ENCODE peak calls at places on chromosomes 6 and 20, in ten cellular contexts. K, S, X, U, C, H, Z, N, I and Q are unnamed samples.

GRCh38 chr6:15255481-15256414 is 9.9 kb downstream of the JARID2 start:
- DNase-seq in K (no peak), X (no peak), N (no peak), Z (no peak), C (no peak), U (no peak), I (no peak), H (no peak), S (no peak), Q (no peak)

GRCh38 chr20:59831024-59831900 is 102.2 kb downstream of the SYCP2 start:
- DNase-seq in C (no peak), H (no peak), S (no peak), U (peak; percentile 44), N (no peak), K (peak; percentile 88), X (no peak), I (no peak), Z (no peak), Q (no peak)

GRCh38 chr6:166656269-166657206 is 29.5 kb upstream of the RPS6KA2 start:
- DNase-seq in I (no peak), C (peak; percentile 59), N (no peak), S (no peak), H (no peak), Z (no peak), K (no peak), X (no peak), U (no peak), Q (no peak)

GRCh38 chr6:56555438-56555872 is 87.2 kb downstream of the DST start:
- DNase-seq in Z (no peak), I (peak; percentile 35), K (no peak), S (no peak), C (peak; percentile 32), N (peak; percentile 82), H (no peak), U (no peak), X (peak; percentile 26), Q (peak; percentile 58)

GRCh38 chr6:16472349-16473069 is 234.1 kb downstream of the GMPR start:
- DNase-seq in X (peak; percentile 38), I (peak; percentile 56), S (peak; percentile 72), C (peak; percentile 75), U (no peak), K (peak; percentile 60), H (no peak), Z (no peak), N (peak; percentile 66), Q (peak; percentile 36)

GRCh38 chr20:2279245-2279779 is 16.5 kb upstream of the TGM3 start:
- DNase-seq in H (no peak), U (no peak), X (no peak), I (no peak), Z (no peak), S (no peak), K (no peak), N (peak; percentile 15), C (no peak), Q (no peak)

GRCh38 chr6:28981391-28981832 is 23.7 kb downstream of the ZNF311 start:
- DNase-seq in K (peak; percentile 54), H (no peak), S (no peak), I (peak; percentile 84), Z (peak; percentile 48), U (peak; percentile 80), X (peak; percentile 36), N (peak; percentile 76), C (peak; percentile 82), Q (no peak)

GRCh38 chr6:131733376-131734016 is 22.7 kb upstream of the CTAGE9 start:
- DNase-seq in X (peak; percentile 77), C (no peak), N (peak; percentile 16), S (no peak), K (no peak), H (peak; percentile 60), U (no peak), I (peak; percentile 96), Z (no peak), Q (peak; percentile 83)

GRCh38 chr6:50361641-50362331 is 312.1 kb upstream of the DEFB112 start:
- DNase-seq in S (no peak), U (no peak), Z (no peak), H (no peak), C (no peak), X (peak; percentile 2), I (no peak), N (no peak), K (no peak), Q (no peak)

GRCh38 chr20:36252511-36252910 is 16.2 kb downstream of the AAR2 start:
- DNase-seq in H (no peak), N (no peak), U (no peak), S (no peak), C (no peak), Z (no peak), I (no peak), K (no peak), X (no peak), Q (no peak)

GRCh38 chr6:169190144-169190584 is 63.5 kb downstream of the THBS2 start:
- DNase-seq in U (peak; percentile 51), K (no peak), X (peak; percentile 73), N (peak; percentile 98), S (peak; percentile 69), I (peak; percentile 87), Z (no peak), C (no peak), H (peak; percentile 97), Q (peak; percentile 64)

GRCh38 chr6:131629656-131630055 is 1.6 kb upstream of the MED23 start:
- DNase-seq in H (no peak), K (no peak), C (no peak), N (peak; percentile 16), Z (no peak), U (peak; percentile 34), X (peak; percentile 11), I (no peak), S (no peak), Q (no peak)

GRCh38 chr6:28212510-28213212 is 12.4 kb upstream of the ZSCAN9 start:
- DNase-seq in S (peak; percentile 71), Z (peak; percentile 80), X (peak; percentile 50), U (peak; percentile 69), K (peak; percentile 69), I (peak; percentile 86), C (peak; percentile 86), N (peak; percentile 75), H (peak; percentile 65), Q (peak; percentile 53)

GRCh38 chr6:157143885-157144795 is 179.2 kb downstream of the TMEM242 start:
- DNase-seq in Z (no peak), C (no peak), I (peak; percentile 36), N (peak; percentile 84), U (no peak), X (no peak), S (no peak), H (no peak), K (no peak), Q (no peak)

GRCh38 chr6:81886157-81886556 is 133.7 kb upstream of the TENT5A start:
- DNase-seq in H (no peak), N (no peak), S (no peak), C (no peak), I (no peak), Z (no peak), X (no peak), U (no peak), K (no peak), Q (no peak)

GRCh38 chr6:27839303-27840081 is 72.7 kb downstream of the OR2B2 start:
- DNase-seq in S (no peak), C (peak; percentile 72), U (peak; percentile 36), X (peak; percentile 75), K (no peak), H (peak; percentile 60), N (peak; percentile 79), Z (no peak), I (peak; percentile 83), Q (no peak)

GRCh38 chr20:22814475-22815205 is 220.5 kb upstream of the SSTR4 start:
- DNase-seq in Z (no peak), K (no peak), X (no peak), C (peak; percentile 33), S (no peak), I (no peak), U (no peak), H (no peak), N (no peak), Q (no peak)
- H3K4me3 ChIP-seq in Z (no peak overlapping the region), K (no peak overlapping the region), X (no peak overlapping the region), C (no peak overlapping the region), S (no peak overlapping the region), I (no peak overlapping the region), U (no peak overlapping the region), H (no peak overlapping the region), N (no peak overlapping the region), Q (no peak overlapping the region)

DNA sequence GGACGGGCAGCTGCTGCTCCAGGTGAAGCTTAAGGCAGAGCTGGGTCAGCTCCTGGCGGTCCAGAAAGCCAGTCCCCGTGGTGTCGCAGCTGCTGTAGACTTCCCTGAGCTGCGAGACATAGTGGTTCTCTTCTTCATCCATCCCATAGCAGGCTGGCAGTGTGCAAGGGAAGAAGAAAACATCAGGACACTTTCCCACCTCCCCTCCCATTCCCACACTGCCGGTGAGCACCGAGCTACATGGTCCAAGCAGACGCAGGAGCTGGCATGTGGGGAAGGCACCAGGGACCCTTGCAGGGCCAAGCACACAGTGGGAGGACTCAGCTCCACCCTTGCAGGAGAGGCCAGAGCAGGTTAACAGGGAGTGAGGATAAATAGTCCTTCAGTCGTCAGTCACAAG is 58.9 kb downstream of the NINL start:
- DNase-seq in U (no peak), Z (no peak), X (no peak), K (no peak), N (no peak), C (peak; percentile 20), H (no peak), S (no peak), I (no peak), Q (no peak)
- H3K4me3 ChIP-seq in U (no peak overlapping the region), Z (no peak overlapping the region), X (no peak overlapping the region), K (no peak overlapping the region), N (no peak overlapping the region), C (no peak overlapping the region), H (no peak overlapping the region), S (no peak overlapping the region), I (no peak overlapping the region), Q (no peak overlapping the region)

GRCh38 chr6:155103816-155104366 is 108.8 kb downstream of the TIAM2 start:
- DNase-seq in Z (no peak), N (peak; percentile 54), U (no peak), X (no peak), I (no peak), H (no peak), K (no peak), S (no peak), C (peak; percentile 33), Q (no peak)

GRCh38 chr6:155100591-155100990 is 105.5 kb downstream of the TIAM2 start:
- DNase-seq in H (no peak), X (no peak), U (no peak), C (no peak), Z (no peak), I (no peak), N (no peak), S (no peak), K (no peak), Q (no peak)

DNA sequence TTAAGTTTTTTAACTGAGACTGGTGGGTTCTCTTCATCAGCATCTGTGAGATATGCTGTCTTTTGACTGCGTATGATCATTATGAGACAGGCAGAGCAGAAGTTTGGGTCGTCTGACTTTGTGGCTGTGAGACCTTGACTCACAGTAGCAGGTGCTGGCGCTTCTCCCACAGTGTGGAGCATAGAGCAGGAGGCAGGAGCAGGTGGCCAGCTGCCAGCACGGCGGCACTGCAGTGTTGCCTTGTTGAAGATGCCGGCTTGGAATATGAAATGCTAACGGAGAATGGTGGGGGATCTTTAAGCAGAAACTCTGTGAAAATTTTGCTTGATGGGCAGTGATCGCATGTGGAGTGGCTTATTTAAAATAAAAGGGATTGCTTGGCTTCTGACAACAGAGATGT is 105.0 kb downstream of the TIAM2 start:
- DNase-seq in Z (no peak), H (no peak), U (no peak), K (no peak), I (peak; percentile 71), X (no peak), N (no peak), C (no peak), S (no peak), Q (peak; percentile 50)
- H3K4me3 ChIP-seq in Z (no peak overlapping the region), H (no peak overlapping the region), U (no peak overlapping the region), K (no peak overlapping the region), I (no peak overlapping the region), X (no peak overlapping the region), N (no peak overlapping the region), C (no peak overlapping the region), S (no peak overlapping the region), Q (no peak overlapping the region)

GRCh38 chr20:31740208-31740607 is 1.1 kb downstream of the TPX2 start:
- DNase-seq in Z (no peak), C (peak; percentile 84), U (no peak), S (no peak), H (no peak), K (no peak), X (peak; percentile 48), I (peak; percentile 58), N (peak; percentile 60), Q (no peak)
- H3K4me3 ChIP-seq in Z (peak overlapping the region; percentile 74), C (no peak overlapping the region), U (no peak overlapping the region), S (peak overlapping the region; percentile 97), H (peak overlapping the region; percentile 16), K (peak overlapping the region; percentile 72), X (peak overlapping the region; percentile 63), I (peak overlapping the region; percentile 86), N (peak overlapping the region; percentile 97), Q (peak overlapping the region; percentile 88)